ENCODE peak calls at places on chromosome 7, in five cellular contexts. J is GM23248, W is sigmoid colon, U is A673, I is endodermal cell. K is an unnamed sample. For H3K4me1 and H3K27me3, the result is how much of the 10 kb centered on the place peaks cover.

GRCh38 chr7:41809487-41810257 is 106.8 kb upstream of the INHBA start:
- DNase-seq in J (peak), W (no peak), U (no peak), I (no peak), K (no peak)

GRCh38 chr7:16889305-16889704 is 7.5 kb upstream of the AGR3 start:
- DNase-seq in J (no peak), W (no peak), U (no peak), I (no peak), K (no peak)

GRCh38 chr7:17095001-17095574 is 203.4 kb upstream of the AHR start:
- DNase-seq in J (peak), W (no peak), U (peak), I (no peak), K (no peak)

GRCh38 chr7:127034171-127034806 is 218.5 kb downstream of the GRM8 start:
- DNase-seq in J (no peak), W (no peak), U (no peak), I (no peak), K (no peak)

GRCh38 chr7:76403780-76404494 is 5.6 kb downstream of the SSC4D start:
- DNase-seq in J (no peak), W (no peak), U (no peak), I (no peak), K (no peak)

GRCh38 chr7:135748770-135749169 is at the start of gene FAM180A:
- DNase-seq in J (peak), W (peak), U (no peak), I (no peak), K (peak)

GRCh38 chr7:131027287-131027773 is 293.3 kb upstream of the KLF14 start:
- DNase-seq in J (peak), W (peak), U (peak), I (peak), K (peak)

GRCh38 chr7:21565614-21566013 is 22.8 kb downstream of the DNAH11 start:
- DNase-seq in J (no peak), W (no peak), U (no peak), I (no peak), K (no peak)

GRCh38 chr7:131538071-131538790 is 18.2 kb downstream of the PODXL start:
- DNase-seq in J (peak), W (peak), U (no peak), I (no peak), K (no peak)

GRCh38 chr7:26443761-26444160 is 152.1 kb downstream of the SNX10 start:
- DNase-seq in J (no peak), W (no peak), U (no peak), I (no peak), K (no peak)

GRCh38 chr7:99024066-99024465 is 119.8 kb downstream of the SMURF1 start:
- DNase-seq in J (no peak), W (no peak), U (no peak), I (no peak), K (no peak)

GRCh38 chr7:69443136-69443535 is 155.1 kb upstream of the AUTS2 start:
- DNase-seq in J (no peak), W (no peak), U (no peak), I (no peak), K (no peak)

GRCh38 chr7:117019287-117019686 is 66.0 kb downstream of the ST7 start:
- DNase-seq in J (no peak), W (no peak), U (no peak), I (no peak), K (no peak)

GRCh38 chr7:76008156-76008687 is 13.8 kb upstream of the TMEM120A start:
- DNase-seq in J (no peak), W (peak), U (no peak), I (no peak), K (no peak)

GRCh38 chr7:82286096-82286841 is 157.3 kb downstream of the CACNA2D1 start:
- DNase-seq in J (no peak), W (no peak), U (no peak), I (no peak), K (no peak)

DNA sequence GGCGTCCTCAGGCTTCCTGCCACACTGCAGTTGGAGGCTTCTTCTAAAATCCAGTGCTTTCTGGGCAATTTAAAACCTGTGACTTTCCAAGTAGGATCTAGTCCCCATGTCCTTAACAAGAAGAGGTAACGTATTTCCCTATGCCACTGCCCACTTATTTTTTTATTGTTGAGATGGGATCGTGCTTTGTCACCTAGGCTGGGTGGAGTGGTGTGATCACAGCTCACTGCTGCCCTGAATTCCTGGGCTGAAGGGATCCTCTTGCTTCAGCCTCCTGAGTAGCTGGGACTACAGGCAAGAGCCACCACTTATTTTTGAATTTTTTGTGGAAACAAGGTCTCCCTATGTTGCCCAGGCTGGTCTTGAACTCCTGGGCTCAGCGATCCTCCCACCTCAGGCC is 63.4 kb downstream of the DAGLB start:
- DNase-seq in J (no peak), W (no peak), U (no peak), I (no peak), K (no peak)
- H3K4me1 ChIP-seq in J (half or more), W (under half), U (under half), I (under half), K (half or more)

DNA sequence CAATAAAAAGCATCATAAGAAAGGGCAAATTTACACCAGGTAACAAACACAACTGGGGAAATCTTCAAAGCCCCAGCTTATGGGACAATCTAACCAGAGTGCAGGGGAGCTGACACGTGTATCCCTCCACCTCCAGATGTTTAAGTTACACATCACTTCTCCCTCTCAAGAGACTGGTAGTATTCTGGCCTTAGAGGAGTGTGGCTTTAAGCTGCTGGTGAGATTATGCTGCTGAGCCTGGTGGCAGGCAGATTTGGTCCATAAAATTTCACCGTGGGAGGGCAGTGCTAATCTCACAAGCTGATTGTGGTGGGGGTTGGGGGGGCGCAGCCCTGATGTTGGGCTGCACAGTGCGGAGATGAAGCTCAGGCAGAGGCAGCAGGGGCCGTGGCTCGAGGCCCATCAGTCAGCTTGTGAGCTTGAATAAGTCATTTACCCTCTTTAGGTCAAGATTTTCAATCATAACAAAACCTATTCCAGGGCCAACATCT is 431.0 kb upstream of the GALNT17 start:
- DNase-seq in J (no peak), W (no peak), U (peak), I (peak), K (no peak)
- H3K4me3 ChIP-seq in J (no peak), W (no peak), U (no peak), I (peak), K (no peak)

DNA sequence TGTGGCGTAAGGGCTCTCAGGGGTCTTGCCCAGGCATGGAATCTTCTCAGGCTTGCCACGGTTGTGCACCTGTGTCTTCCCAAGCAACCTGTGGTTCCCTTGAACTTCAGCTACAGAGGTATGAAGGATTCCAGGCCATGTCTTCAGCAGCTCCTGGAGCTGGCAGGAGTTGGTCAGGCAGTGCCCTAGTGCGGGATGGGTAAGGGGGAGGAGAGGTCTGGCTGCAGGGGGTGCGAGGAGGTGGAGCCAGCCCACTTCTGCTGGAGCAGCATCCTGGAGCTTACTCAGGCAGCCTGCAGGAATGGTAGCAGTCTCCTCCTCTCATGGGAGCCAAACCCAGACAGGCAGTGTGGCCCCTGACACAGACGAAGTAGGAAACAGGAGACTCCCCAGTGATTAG is 3.8 kb upstream of the TRIL start:
- DNase-seq in J (no peak), W (no peak), U (no peak), I (peak), K (no peak)
- H3K27me3 ChIP-seq in J (under half), W (under half), U (under half), I (under half), K (under half)

DNA sequence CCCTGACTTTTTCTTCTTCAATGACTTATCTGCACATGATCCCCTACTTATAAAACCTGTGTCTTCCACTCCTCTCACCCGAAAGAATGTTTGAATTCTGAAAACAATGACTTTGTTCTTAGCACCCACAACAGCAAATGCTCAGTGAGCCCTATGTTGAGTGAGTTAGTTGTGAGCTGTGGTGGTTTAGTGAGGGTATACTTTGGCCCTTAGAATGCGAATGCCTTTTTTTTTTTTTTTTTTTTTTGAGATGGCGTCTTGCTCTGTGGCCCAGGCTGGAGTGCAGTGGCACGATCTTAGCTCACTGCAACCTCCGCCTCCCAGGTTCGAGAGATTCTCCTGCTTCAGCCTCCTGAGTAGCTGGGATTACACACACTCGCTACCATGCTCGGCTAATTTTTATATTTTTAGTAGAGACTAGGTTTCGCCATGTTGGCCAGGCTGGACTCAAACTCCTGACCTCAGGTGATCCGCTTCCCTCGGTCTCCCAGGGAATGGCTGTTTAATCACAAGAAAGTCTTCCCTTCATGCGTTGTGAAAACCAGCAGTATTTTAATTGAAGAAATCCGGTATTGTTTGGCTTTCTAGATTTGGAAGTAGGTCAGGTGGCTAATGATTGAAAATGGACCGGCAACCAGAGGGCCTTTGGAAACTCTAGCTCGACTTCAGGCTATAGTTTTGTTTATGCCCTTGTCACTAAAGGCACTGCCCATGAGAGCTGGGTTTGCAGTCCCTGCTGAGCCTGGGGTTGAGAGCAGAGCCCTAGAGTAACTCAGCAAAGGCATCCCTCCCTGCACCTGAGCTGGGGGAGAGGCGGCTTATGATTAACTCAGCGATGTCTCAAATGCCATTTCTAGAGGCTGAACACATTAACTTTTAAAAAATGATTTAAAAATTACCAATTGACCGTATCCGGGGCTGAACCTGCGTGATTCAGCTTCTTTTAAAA is 41.3 kb downstream of the CUX1 start:
- DNase-seq in J (no peak), W (peak), U (no peak), I (no peak), K (no peak)
- H3K4me1 ChIP-seq in J (under half), W (under half), U (half or more), I (under half), K (half or more)

GRCh38 chr7:129646369-129647021 is 35.0 kb downstream of the NRF1 start:
- DNase-seq in J (no peak), W (no peak), U (peak), I (peak), K (no peak)

GRCh38 chr7:129640400-129640799 is 28.9 kb downstream of the NRF1 start:
- DNase-seq in J (no peak), W (no peak), U (no peak), I (no peak), K (no peak)

GRCh38 chr7:129643545-129644170 is 32.1 kb downstream of the NRF1 start:
- DNase-seq in J (peak), W (no peak), U (no peak), I (no peak), K (no peak)

GRCh38 chr7:129644634-129645230 is 33.2 kb downstream of the NRF1 start:
- DNase-seq in J (peak), W (no peak), U (peak), I (no peak), K (no peak)

GRCh38 chr7:129642871-129643515 is 31.5 kb downstream of the NRF1 start:
- DNase-seq in J (no peak), W (no peak), U (no peak), I (no peak), K (no peak)
- H3K4me3 ChIP-seq in J (no peak), W (no peak), U (no peak), I (no peak), K (no peak)

DNA sequence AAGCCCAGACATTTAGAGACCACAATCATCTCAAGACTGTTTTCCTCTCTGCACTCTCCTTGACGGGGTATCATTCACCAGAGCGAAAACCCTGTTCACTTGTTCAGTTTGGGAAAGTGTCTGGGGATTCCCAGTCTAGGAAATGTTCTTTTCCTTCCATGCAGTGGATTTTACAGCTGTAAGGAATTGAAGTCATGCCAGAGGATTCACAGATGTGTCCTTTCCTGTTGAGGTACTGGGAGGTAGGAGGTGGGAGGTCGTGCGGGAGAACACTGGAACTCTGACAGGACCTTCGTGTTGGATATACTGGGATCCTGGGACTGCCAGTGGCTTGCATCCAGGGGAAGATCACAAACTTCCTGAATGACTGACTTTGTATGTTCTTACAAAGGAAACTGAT is 185.5 kb downstream of the BMPER start:
- DNase-seq in J (no peak), W (no peak), U (no peak), I (no peak), K (no peak)
- H3K27me3 ChIP-seq in J (under half), W (under half), U (under half), I (under half), K (under half)

DNA sequence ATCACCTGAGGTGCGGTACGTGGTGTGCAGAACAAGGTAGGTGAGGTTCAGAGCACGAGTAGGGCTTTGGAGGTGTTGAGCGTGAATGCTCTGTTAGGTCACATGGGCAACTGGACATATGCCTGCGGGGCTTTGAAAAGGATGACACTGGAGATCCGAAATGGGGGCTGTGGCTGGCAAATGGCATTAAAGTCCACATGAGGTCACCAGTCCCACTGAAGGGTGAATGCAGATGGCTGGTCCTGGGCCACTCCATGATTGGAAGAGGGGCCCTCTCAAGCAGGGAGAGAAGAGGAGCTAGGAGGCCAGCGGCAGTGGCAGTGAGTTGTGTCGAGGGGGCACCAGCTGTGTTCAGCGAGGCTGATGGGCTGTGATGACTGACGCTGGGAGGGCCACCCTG is 254.9 kb upstream of the SHH start:
- DNase-seq in J (no peak), W (peak), U (no peak), I (no peak), K (no peak)
- H3K4me1 ChIP-seq in J (under half), W (under half), U (under half), I (under half), K (under half)

DNA sequence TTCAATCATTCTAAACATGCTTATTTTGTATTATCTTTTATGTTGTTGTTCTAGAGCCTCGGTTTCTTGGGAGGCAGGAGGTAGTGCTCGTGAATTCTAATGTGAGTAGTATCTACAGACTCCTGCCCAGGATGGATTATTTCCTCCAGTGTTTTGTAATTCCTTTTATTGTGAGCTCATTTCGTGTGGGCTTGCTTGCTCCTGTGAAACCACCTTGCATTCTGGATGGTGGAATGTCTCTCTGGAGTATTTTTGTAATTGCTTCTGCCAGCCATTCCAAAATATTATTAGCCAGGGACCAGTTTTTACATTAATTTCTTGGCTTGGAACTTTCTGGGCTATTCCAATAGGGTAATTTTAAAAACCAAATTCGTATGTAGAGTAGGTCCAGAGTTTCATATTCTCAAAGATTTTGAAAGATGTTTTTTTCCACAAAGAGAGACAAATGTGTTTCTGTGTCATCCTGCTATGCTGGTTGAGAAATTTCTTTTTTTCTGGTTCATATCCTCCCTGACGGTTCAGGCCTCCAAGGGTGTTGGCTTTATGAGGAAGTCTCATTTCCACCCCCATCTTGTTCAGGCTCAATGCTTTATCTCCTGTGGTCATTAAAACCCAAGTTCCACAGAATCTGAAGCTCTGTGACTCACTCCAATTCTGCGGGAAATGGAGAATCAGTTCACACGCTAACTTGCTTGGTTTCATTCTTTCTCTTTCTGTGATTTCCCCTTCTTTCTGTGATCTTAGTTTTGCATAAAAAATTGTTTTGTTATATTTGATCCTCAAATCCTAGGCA is 41.7 kb upstream of the CALD1 start:
- DNase-seq in J (peak), W (peak), U (peak), I (peak), K (no peak)
- H3K4me3 ChIP-seq in J (peak), W (no peak), U (no peak), I (no peak), K (no peak)